ENCODE peak calls at places on chromosome 10, in six cellular contexts. One of them, this sample, is unnamed.

GRCh38 chr10:67722113-67722512 is 26.1 kb upstream of the CTNNA3 start:
- DNase-seq in H9: no peak
- DNase-seq in IMR-90: no peak
- DNase-seq in GM23248: no peak
- DNase-seq in endodermal cell: no peak
- DNase-seq in colonic mucosa: no peak
- DNase-seq in this sample: no peak

GRCh38 chr10:71483871-71484270 is 87.2 kb downstream of the CDH23 start:
- DNase-seq in H9: no peak
- DNase-seq in IMR-90: no peak
- DNase-seq in GM23248: no peak
- DNase-seq in endodermal cell: no peak
- DNase-seq in colonic mucosa: no peak
- DNase-seq in this sample: no peak

GRCh38 chr10:128059266-128059850 is 66.9 kb downstream of the MKI67 start:
- DNase-seq in H9: no peak
- DNase-seq in IMR-90: no peak
- DNase-seq in GM23248: no peak
- DNase-seq in endodermal cell: no peak
- DNase-seq in colonic mucosa: no peak
- DNase-seq in this sample: no peak

GRCh38 chr10:32411797-32412498 is 34.0 kb upstream of the CCDC7 start:
- DNase-seq in H9: no peak
- DNase-seq in IMR-90: no peak
- DNase-seq in GM23248: no peak
- DNase-seq in endodermal cell: no peak
- DNase-seq in colonic mucosa: no peak
- DNase-seq in this sample: no peak

GRCh38 chr10:130463876-130464360 is 327.7 kb downstream of the GLRX3 start:
- DNase-seq in H9: peak; percentile 3
- DNase-seq in IMR-90: no peak
- DNase-seq in GM23248: no peak
- DNase-seq in endodermal cell: no peak
- DNase-seq in colonic mucosa: no peak
- DNase-seq in this sample: no peak

GRCh38 chr10:122331615-122332446 is 42.7 kb upstream of the PLEKHA1 start:
- DNase-seq in H9: no peak
- DNase-seq in IMR-90: no peak
- DNase-seq in GM23248: no peak
- DNase-seq in endodermal cell: no peak
- DNase-seq in colonic mucosa: peak; percentile 42
- DNase-seq in this sample: no peak

GRCh38 chr10:127990846-127991542 is 84.1 kb downstream of the PTPRE start:
- DNase-seq in H9: no peak
- DNase-seq in IMR-90: peak; percentile 76
- DNase-seq in GM23248: peak; percentile 91
- DNase-seq in endodermal cell: no peak
- DNase-seq in colonic mucosa: no peak
- DNase-seq in this sample: no peak

GRCh38 chr10:78706256-78706655 is 362.5 kb upstream of the ZMIZ1 start:
- DNase-seq in H9: no peak
- DNase-seq in IMR-90: peak; percentile 61
- DNase-seq in GM23248: peak; percentile 71
- DNase-seq in endodermal cell: no peak
- DNase-seq in colonic mucosa: no peak
- DNase-seq in this sample: no peak

GRCh38 chr10:11551915-11552602 is 59.4 kb downstream of the USP6NL start:
- DNase-seq in H9: no peak
- DNase-seq in IMR-90: peak; percentile 97
- DNase-seq in GM23248: peak; percentile 92
- DNase-seq in endodermal cell: no peak
- DNase-seq in colonic mucosa: no peak
- DNase-seq in this sample: no peak

GRCh38 chr10:97325754-97326153 is 6.7 kb downstream of the FRAT1 start:
- DNase-seq in H9: no peak
- DNase-seq in IMR-90: no peak
- DNase-seq in GM23248: no peak
- DNase-seq in endodermal cell: peak; percentile 60
- DNase-seq in colonic mucosa: no peak
- DNase-seq in this sample: no peak

GRCh38 chr10:132710746-132711617 is 75.0 kb downstream of the NKX6-2 start:
- DNase-seq in H9: no peak
- DNase-seq in IMR-90: no peak
- DNase-seq in GM23248: no peak
- DNase-seq in endodermal cell: peak; percentile 32
- DNase-seq in colonic mucosa: no peak
- DNase-seq in this sample: no peak

GRCh38 chr10:115861864-115862263 is 411.1 kb downstream of the GFRA1 start:
- DNase-seq in H9: no peak
- DNase-seq in IMR-90: peak; percentile 67
- DNase-seq in GM23248: peak; percentile 81
- DNase-seq in endodermal cell: no peak
- DNase-seq in colonic mucosa: no peak
- DNase-seq in this sample: no peak

GRCh38 chr10:50604049-50604640 is 19.6 kb downstream of the SGMS1 start:
- DNase-seq in H9: no peak
- DNase-seq in IMR-90: no peak
- DNase-seq in GM23248: peak; percentile 52
- DNase-seq in endodermal cell: no peak
- DNase-seq in colonic mucosa: no peak
- DNase-seq in this sample: no peak

DNA sequence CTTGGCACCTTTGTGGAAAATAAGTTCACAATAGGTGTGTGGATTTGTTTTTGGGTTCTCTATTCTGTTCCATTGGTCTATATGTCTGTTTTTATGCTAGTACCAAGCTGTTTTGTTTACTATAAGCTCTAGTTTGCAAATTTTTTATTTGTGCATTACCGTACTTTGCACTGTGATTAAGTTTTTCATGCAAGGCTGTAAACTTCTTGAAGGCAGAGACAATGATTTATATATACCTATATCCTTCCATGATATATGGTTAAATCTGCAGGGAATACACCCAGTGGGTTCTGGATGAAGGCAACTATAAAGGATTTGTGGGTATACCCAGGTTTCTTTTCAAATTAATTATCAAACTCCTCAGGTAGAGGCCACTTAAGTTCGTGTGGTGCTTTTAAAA is 91.8 kb upstream of the PDLIM1 start:
- DNase-seq in H9: no peak
- DNase-seq in IMR-90: no peak
- DNase-seq in GM23248: no peak
- DNase-seq in endodermal cell: no peak
- DNase-seq in colonic mucosa: no peak
- DNase-seq in this sample: no peak
- H3K9ac ChIP-seq in H9: no peak overlapping the region
- H3K9ac ChIP-seq in IMR-90: no peak overlapping the region
- H3K9ac ChIP-seq in GM23248: no peak overlapping the region
- H3K9ac ChIP-seq in endodermal cell: no peak overlapping the region
- H3K9ac ChIP-seq in colonic mucosa: no peak overlapping the region
- H3K9ac ChIP-seq in this sample: no peak overlapping the region

GRCh38 chr10:84336406-84336805 is 8.0 kb downstream of the CCSER2 start:
- DNase-seq in H9: no peak
- DNase-seq in IMR-90: no peak
- DNase-seq in GM23248: no peak
- DNase-seq in endodermal cell: no peak
- DNase-seq in colonic mucosa: no peak
- DNase-seq in this sample: no peak

GRCh38 chr10:84335516-84335915 is 7.1 kb downstream of the CCSER2 start:
- DNase-seq in H9: no peak
- DNase-seq in IMR-90: no peak
- DNase-seq in GM23248: no peak
- DNase-seq in endodermal cell: no peak
- DNase-seq in colonic mucosa: no peak
- DNase-seq in this sample: no peak

GRCh38 chr10:84334806-84335205 is 6.4 kb downstream of the CCSER2 start:
- DNase-seq in H9: no peak
- DNase-seq in IMR-90: no peak
- DNase-seq in GM23248: no peak
- DNase-seq in endodermal cell: no peak
- DNase-seq in colonic mucosa: no peak
- DNase-seq in this sample: no peak

GRCh38 chr10:84339025-84339424 is 10.6 kb downstream of the CCSER2 start:
- DNase-seq in H9: no peak
- DNase-seq in IMR-90: no peak
- DNase-seq in GM23248: no peak
- DNase-seq in endodermal cell: no peak
- DNase-seq in colonic mucosa: no peak
- DNase-seq in this sample: no peak

DNA sequence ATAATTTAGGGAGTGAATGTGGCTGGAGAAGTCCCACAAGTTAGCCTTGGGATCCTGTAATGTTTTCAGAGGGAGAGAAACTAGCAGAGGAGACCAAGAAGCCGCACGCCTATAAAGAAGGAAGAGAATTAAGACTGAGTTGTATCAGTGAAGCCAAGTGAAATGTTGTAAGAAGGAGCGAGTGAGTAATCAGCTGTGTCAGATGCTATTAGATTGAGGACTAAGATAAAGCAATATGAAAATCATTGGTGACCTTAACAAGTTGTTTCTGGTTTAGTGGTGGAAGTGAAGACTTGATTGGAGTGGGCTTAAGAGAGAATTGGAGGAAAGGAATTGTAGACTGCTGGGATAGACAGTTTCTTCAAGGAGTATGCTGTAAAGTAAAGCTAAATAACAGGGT is 8.8 kb downstream of the CCSER2 start:
- DNase-seq in H9: no peak
- DNase-seq in IMR-90: peak; percentile 72
- DNase-seq in GM23248: peak; percentile 85
- DNase-seq in endodermal cell: no peak
- DNase-seq in colonic mucosa: no peak
- DNase-seq in this sample: no peak
- H3K9ac ChIP-seq in H9: no peak overlapping the region
- H3K9ac ChIP-seq in IMR-90: no peak overlapping the region
- H3K9ac ChIP-seq in GM23248: peak overlapping the region; percentile 28
- H3K9ac ChIP-seq in endodermal cell: no peak overlapping the region
- H3K9ac ChIP-seq in colonic mucosa: no peak overlapping the region
- H3K9ac ChIP-seq in this sample: no peak overlapping the region

GRCh38 chr10:125510998-125511397 is 172.0 kb downstream of the TEX36 start:
- DNase-seq in H9: no peak
- DNase-seq in IMR-90: no peak
- DNase-seq in GM23248: no peak
- DNase-seq in endodermal cell: no peak
- DNase-seq in colonic mucosa: no peak
- DNase-seq in this sample: no peak

GRCh38 chr10:125515571-125515970 is 167.4 kb downstream of the TEX36 start:
- DNase-seq in H9: no peak
- DNase-seq in IMR-90: no peak
- DNase-seq in GM23248: no peak
- DNase-seq in endodermal cell: no peak
- DNase-seq in colonic mucosa: no peak
- DNase-seq in this sample: no peak

GRCh38 chr10:125513783-125514182 is 169.2 kb downstream of the TEX36 start:
- DNase-seq in H9: no peak
- DNase-seq in IMR-90: no peak
- DNase-seq in GM23248: no peak
- DNase-seq in endodermal cell: no peak
- DNase-seq in colonic mucosa: no peak
- DNase-seq in this sample: no peak

DNA sequence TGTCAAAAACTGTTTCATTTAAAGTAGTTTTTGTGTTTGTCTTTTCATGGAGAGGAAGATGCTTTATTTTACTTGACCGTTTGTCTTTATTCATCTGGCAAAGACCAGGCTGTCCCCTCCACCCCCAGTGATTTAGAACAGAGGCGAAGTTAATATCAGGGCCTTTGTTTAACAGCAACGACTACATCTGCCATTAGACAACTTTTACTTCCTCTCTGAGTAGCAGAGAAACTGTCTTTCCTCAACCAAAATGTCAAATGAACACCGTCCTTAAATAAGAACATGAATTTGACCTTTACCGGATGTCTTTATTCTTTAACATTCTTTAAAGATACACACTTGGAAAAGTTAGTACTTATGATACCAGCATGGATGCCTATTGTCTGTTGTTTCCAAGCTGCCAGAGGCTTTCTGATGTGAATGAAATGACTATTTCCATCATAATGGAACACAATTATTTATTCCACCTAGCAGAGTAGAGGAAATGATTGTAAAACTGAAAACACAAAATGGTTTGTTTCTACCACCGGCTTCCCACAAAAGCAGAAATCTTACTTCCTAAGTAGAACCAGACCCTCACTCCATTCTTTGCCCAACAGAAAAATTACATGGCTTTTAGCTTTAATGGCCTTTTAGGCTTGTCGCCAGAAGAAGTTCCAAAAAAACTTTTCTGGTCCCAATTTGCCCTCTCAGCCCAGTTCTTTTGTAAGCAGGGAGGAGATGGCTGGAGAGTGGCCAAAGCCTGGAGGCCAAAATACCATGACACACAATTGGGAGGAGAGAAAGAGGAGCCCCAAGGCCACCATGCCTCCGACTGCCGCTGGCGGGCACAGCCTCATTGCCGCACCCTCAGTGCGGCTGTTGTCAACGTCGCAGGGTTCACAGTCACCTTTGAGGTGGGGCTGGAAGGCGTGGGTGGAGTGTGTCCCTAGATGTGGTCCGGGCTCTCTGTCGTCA is 168.5 kb downstream of the TEX36 start:
- DNase-seq in H9: no peak
- DNase-seq in IMR-90: no peak
- DNase-seq in GM23248: peak; percentile 40
- DNase-seq in endodermal cell: no peak
- DNase-seq in colonic mucosa: no peak
- DNase-seq in this sample: no peak
- H3K9ac ChIP-seq in H9: no peak overlapping the region
- H3K9ac ChIP-seq in IMR-90: no peak overlapping the region
- H3K9ac ChIP-seq in GM23248: no peak overlapping the region
- H3K9ac ChIP-seq in endodermal cell: no peak overlapping the region
- H3K9ac ChIP-seq in colonic mucosa: no peak overlapping the region
- H3K9ac ChIP-seq in this sample: no peak overlapping the region

GRCh38 chr10:126798649-126799048 is 106.6 kb upstream of the DOCK1 start:
- DNase-seq in H9: peak; percentile 36
- DNase-seq in IMR-90: no peak
- DNase-seq in GM23248: no peak
- DNase-seq in endodermal cell: no peak
- DNase-seq in colonic mucosa: no peak
- DNase-seq in this sample: no peak
- H3K9ac ChIP-seq in H9: no peak overlapping the region
- H3K9ac ChIP-seq in IMR-90: no peak overlapping the region
- H3K9ac ChIP-seq in GM23248: no peak overlapping the region
- H3K9ac ChIP-seq in endodermal cell: no peak overlapping the region
- H3K9ac ChIP-seq in colonic mucosa: no peak overlapping the region
- H3K9ac ChIP-seq in this sample: no peak overlapping the region

DNA sequence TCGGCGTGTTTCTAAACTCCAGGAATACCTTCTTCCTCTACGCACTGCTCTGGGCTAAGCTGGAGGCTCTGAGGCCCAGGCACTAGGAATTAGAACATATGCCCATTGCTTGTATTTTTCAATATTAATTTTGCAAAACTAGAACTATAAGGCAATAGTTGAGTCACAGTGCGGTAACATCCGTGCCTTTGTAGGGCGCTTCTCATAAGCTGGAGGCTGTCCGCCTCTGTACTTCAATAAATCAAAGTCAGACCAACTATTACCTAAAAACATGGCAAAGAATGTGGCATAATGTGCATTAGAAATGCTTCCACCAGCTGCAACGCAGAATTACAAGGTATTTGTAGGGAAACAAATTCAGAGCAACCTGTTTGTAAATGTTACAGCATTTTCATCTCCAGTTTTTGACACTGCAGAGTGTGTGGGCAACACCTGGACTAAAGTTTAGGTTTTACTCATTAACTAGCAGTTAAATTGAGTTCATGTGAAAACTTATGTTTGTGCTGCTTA is 440 bp upstream of the MINDY3 start:
- DNase-seq in H9: no peak
- DNase-seq in IMR-90: no peak
- DNase-seq in GM23248: no peak
- DNase-seq in endodermal cell: no peak
- DNase-seq in colonic mucosa: no peak
- DNase-seq in this sample: no peak
- H3K9ac ChIP-seq in H9: no peak overlapping the region
- H3K9ac ChIP-seq in IMR-90: no peak overlapping the region
- H3K9ac ChIP-seq in GM23248: peak overlapping the region; percentile 80
- H3K9ac ChIP-seq in endodermal cell: no peak overlapping the region
- H3K9ac ChIP-seq in colonic mucosa: peak overlapping the region; percentile 82
- H3K9ac ChIP-seq in this sample: no peak overlapping the region